ENCODE peak calls at places on chromosomes 16 and 17, in nine cellular contexts. R is PC-9; G is RWPE1; N is nephron progenitor cell; B is CD8-positive, alpha-beta T cell; Q is H9; Y is GM06990; X is transverse colon; H is AG10803. V is an unnamed sample.

GRCh38 chr17:3916013-3916696 is at the start of gene P2RX1:
- DNase-seq in R (no peak), G (no peak), N (no peak), B (peak; percentile 42), Q (no peak), Y (peak; percentile 56), X (peak; percentile 79), H (no peak), V (no peak)

GRCh38 chr16:1729026-1729425 is 23.0 kb downstream of the MAPK8IP3 start:
- DNase-seq in R (no peak), G (no peak), N (no peak), B (no peak), Q (no peak), Y (no peak), X (no peak), H (no peak), V (no peak)

GRCh38 chr17:62852195-62852594 is 44.1 kb upstream of the MARCHF10 start:
- DNase-seq in R (no peak), G (no peak), N (no peak), B (no peak), Q (peak; percentile 9), Y (no peak), X (no peak), H (no peak), V (no peak)

GRCh38 chr17:75970626-75971025 is 8.3 kb downstream of the ACOX1 start:
- DNase-seq in R (no peak), G (no peak), N (no peak), B (no peak), Q (no peak), Y (no peak), X (no peak), H (no peak), V (no peak)

GRCh38 chr17:77214743-77215142 is 74.0 kb downstream of the SEC14L1 start:
- DNase-seq in R (peak; percentile 33), G (peak; percentile 19), N (peak; percentile 40), B (peak; percentile 21), Q (peak; percentile 87), Y (no peak), X (peak; percentile 40), H (peak; percentile 57), V (no peak)

GRCh38 chr16:57380671-57381462 is 8.6 kb downstream of the CX3CL1 start:
- DNase-seq in R (peak; percentile 26), G (no peak), N (no peak), B (no peak), Q (no peak), Y (no peak), X (no peak), H (no peak), V (no peak)

GRCh38 chr16:75099738-75100615 is 16.6 kb downstream of the LDHD start:
- DNase-seq in R (no peak), G (no peak), N (no peak), B (no peak), Q (no peak), Y (no peak), X (no peak), H (no peak), V (no peak)

GRCh38 chr17:74919440-74920305 is 3.4 kb downstream of the USH1G start:
- DNase-seq in R (no peak), G (no peak), N (peak; percentile 43), B (no peak), Q (peak; percentile 86), Y (no peak), X (no peak), H (peak; percentile 12), V (no peak)

GRCh38 chr16:9610727-9611126 is 519.3 kb downstream of the HAPSTR1 start:
- DNase-seq in R (no peak), G (no peak), N (no peak), B (no peak), Q (no peak), Y (no peak), X (no peak), H (no peak), V (no peak)

DNA sequence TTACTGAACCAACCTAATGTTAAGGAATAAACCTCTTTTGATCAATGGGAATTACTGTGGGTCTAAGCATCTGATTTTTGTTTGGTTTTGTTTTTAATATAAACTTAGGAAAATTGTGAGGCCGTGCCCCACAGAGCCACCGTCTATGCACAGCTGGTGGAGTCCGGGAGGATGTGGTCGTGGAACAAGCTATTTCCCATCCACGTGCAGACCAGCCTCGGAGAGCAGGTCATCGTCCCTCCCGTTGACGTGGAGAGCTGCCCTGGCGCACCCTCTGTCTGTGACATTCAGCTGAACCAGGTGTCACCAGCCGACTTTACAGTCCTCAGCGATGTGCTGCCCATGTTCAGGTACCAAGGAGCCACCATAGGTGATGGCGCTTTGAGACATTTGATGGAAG is 28.4 kb downstream of the PRMT7 start:
- DNase-seq in R (no peak), G (no peak), N (no peak), B (no peak), Q (no peak), Y (no peak), X (no peak), H (no peak), V (no peak)
- TF ChIP-seq CTCF in R (no peak), G (no peak), N (no peak), B (no peak), Q (no peak), Y (no peak), X (no peak), H (no peak), V (no peak)

GRCh38 chr16:14629612-14629918 is 495 bp downstream of the PARN start:
- DNase-seq in R (no peak), G (peak; percentile 20), N (no peak), B (no peak), Q (no peak), Y (no peak), X (no peak), H (no peak), V (no peak)

GRCh38 chr16:14634389-14634725 is 1.6 kb downstream of the BFAR start:
- DNase-seq in R (no peak), G (no peak), N (no peak), B (no peak), Q (no peak), Y (no peak), X (peak; percentile 22), H (no peak), V (no peak)

GRCh38 chr16:14629919-14630619 is at the start of gene PARN:
- DNase-seq in R (peak; percentile 99), G (peak; percentile 98), N (peak; percentile 99), B (peak; percentile 99), Q (peak; percentile 96), Y (peak; percentile 97), X (peak; percentile 98), H (peak; percentile 95), V (peak; percentile 94)

GRCh38 chr16:14635394-14636145 is 2.8 kb downstream of the BFAR start:
- DNase-seq in R (no peak), G (no peak), N (no peak), B (no peak), Q (no peak), Y (no peak), X (no peak), H (no peak), V (no peak)

DNA sequence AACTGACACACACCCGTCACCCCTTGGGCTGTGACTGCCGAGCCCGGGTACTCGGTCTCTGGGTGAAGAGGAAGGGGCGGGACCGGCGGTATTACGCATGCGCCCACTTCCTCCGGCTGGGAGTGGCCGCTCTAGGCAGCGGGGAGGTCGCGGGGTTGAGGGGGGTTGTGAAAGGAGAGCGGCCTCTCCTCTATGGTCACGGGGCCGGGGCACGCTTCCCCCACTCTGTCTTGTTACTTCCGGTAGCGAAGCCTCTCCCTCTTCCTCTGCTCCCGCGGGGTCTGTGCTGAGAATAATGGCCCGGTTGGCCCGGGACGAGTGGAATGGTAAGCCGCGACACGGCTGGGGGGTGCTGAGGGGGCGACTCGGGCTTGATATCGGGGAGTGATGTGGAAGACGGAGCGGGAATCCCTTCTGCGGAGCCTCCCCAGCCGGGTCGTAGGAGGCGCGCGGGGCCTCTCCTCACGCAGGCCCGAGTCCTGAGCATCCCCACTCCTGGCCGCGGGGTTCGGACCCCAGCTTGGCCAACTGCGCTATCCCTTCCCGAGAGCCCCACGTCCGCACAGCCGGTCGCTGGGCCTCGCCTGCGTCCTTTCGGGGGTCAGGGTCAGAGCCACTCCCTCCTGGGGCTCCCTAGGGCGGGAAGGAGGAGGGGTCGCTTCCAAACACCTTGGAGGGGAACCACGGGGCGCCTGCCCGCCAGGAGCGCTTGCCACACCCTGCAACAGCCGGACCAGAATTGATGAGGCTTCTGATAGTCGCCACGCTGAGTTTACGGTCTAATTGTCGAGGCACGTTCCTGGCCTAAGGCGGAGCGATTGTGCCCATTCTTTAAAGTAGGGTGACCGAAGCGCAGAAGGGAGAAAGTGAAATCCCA is at the start of gene BFAR:
- DNase-seq in R (peak; percentile 99), G (peak; percentile 98), N (peak; percentile 99), B (peak; percentile 100), Q (peak; percentile 99), Y (peak; percentile 98), X (peak; percentile 100), H (peak; percentile 96), V (peak; percentile 99)
- TF ChIP-seq CTCF in R (no peak), G (no peak), N (no peak), B (no peak), Q (no peak), Y (no peak), X (no peak), H (no peak), V (no peak)

GRCh38 chr16:83397601-83398000 is 410.2 kb upstream of the HSBP1 start:
- DNase-seq in R (no peak), G (no peak), N (no peak), B (no peak), Q (no peak), Y (no peak), X (no peak), H (no peak), V (no peak)

GRCh38 chr16:83403751-83404150 is 404.0 kb upstream of the HSBP1 start:
- DNase-seq in R (no peak), G (peak; percentile 48), N (no peak), B (no peak), Q (no peak), Y (no peak), X (no peak), H (peak; percentile 82), V (no peak)

GRCh38 chr16:83402160-83402794 is 405.5 kb upstream of the HSBP1 start:
- DNase-seq in R (no peak), G (no peak), N (no peak), B (no peak), Q (no peak), Y (no peak), X (no peak), H (peak; percentile 70), V (no peak)

GRCh38 chr16:83402969-83403368 is 404.8 kb upstream of the HSBP1 start:
- DNase-seq in R (no peak), G (peak; percentile 13), N (peak; percentile 44), B (no peak), Q (no peak), Y (no peak), X (no peak), H (peak; percentile 38), V (no peak)

DNA sequence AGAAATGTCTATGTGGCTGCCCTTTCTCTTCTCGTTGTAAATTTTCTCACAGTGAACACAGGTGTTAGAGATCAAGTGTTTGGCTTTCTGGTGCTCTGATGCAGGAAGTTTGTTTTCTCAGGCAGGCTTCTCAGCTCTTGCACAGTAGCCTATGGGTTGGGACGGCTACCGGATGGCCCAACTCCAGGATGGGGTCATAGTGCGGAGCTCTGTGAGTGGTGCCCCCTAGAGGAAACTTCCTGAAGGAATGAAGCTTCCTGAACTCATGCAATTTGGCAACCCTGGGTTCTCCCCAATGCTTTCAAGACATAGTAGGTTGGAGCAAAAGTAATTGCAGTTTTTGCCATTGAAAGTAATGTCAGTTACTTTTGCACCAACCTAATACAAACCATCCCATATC is 407.5 kb upstream of the HSBP1 start:
- DNase-seq in R (no peak), G (no peak), N (no peak), B (no peak), Q (peak; percentile 71), Y (no peak), X (no peak), H (no peak), V (no peak)
- TF ChIP-seq CTCF in R (no peak), G (no peak), N (no peak), B (no peak), Q (peak; percentile 73), Y (peak; percentile 16), X (no peak), H (no peak), V (peak; percentile 11)

GRCh38 chr16:69651217-69651616 is 75.1 kb downstream of the NQO1 start:
- DNase-seq in R (no peak), G (no peak), N (no peak), B (no peak), Q (no peak), Y (no peak), X (no peak), H (no peak), V (no peak)
- TF ChIP-seq CTCF in R (no peak), G (no peak), N (no peak), B (no peak), Q (no peak), Y (no peak), X (no peak), H (no peak), V (no peak)